ENCODE peak calls at places on chromosomes 4 and X, in four cellular contexts. Q is midbrain; T is CD4-positive, alpha-beta memory T cell; V is neuronal stem cell. A is an unnamed sample.

GRCh38 chr4:62023633-62024032 is 823.5 kb downstream of the ADGRL3 start:
- DNase-seq in Q (no peak), V (no peak), T (no peak), A (no peak)

GRCh38 chrX:153863251-153863991 is 22.6 kb downstream of the L1CAM start:
- DNase-seq in Q (no peak), T (no peak), V (no peak), A (no peak)

GRCh38 chr4:13881880-13882279 is 254.4 kb upstream of the BOD1L1 start:
- DNase-seq in T (no peak), V (no peak), Q (peak; percentile 7), A (no peak)

GRCh38 chr4:124753941-124754581 is 41.5 kb upstream of the ANKRD50 start:
- DNase-seq in V (no peak), Q (no peak), T (no peak), A (no peak)

GRCh38 chr4:7393491-7394183 is 41.1 kb downstream of the PSAPL1 start:
- DNase-seq in T (no peak), V (no peak), Q (no peak), A (no peak)

GRCh38 chr4:53805291-53805690 is 214.0 kb upstream of the LNX1 start:
- DNase-seq in T (no peak), Q (no peak), V (no peak), A (no peak)

GRCh38 chr4:6291784-6292297 is 22.2 kb downstream of the WFS1 start:
- DNase-seq in Q (no peak), T (no peak), V (no peak), A (no peak)

GRCh38 chr4:1204828-1205591 is 32.6 kb upstream of the SPON2 start:
- DNase-seq in Q (no peak), V (no peak), T (no peak), A (no peak)

GRCh38 chr4:150582881-150583286 is 933 bp downstream of the MAB21L2 start:
- DNase-seq in Q (no peak), V (peak; percentile 36), T (no peak), A (no peak)

GRCh38 chrX:24415921-24416320 is 49.2 kb upstream of the PDK3 start:
- DNase-seq in Q (no peak), T (no peak), V (no peak), A (no peak)

GRCh38 chr4:108774809-108775530 is 12.1 kb upstream of the ETNPPL start:
- DNase-seq in Q (peak; percentile 55), T (no peak), V (no peak), A (no peak)

GRCh38 chr4:30721353-30722091 is 1.4 kb downstream of the PCDH7 start:
- DNase-seq in T (no peak), V (peak; percentile 54), Q (no peak), A (no peak)

GRCh38 chr4:46506876-46507275 is 116.9 kb upstream of the GABRA2 start:
- DNase-seq in T (no peak), Q (no peak), V (no peak), A (no peak)

GRCh38 chrX:124328765-124329164 is 3.7 kb upstream of the TEX13D start:
- DNase-seq in T (no peak), V (no peak), Q (no peak), A (no peak)

GRCh38 chr4:86496094-86497060 is 97.7 kb upstream of the PTPN13 start:
- DNase-seq in T (peak; percentile 32), Q (peak; percentile 70), V (no peak), A (no peak)

GRCh38 chrX:19040373-19040772 is 56.5 kb upstream of the PHKA2 start:
- DNase-seq in T (no peak), Q (no peak), V (no peak), A (no peak)

GRCh38 chr4:176435891-176436499 is 116.2 kb downstream of the SPCS3 start:
- DNase-seq in Q (no peak), T (no peak), V (no peak), A (peak; percentile 49)

GRCh38 chr4:30720021-30720655 is at the start of gene PCDH7:
- DNase-seq in V (peak; percentile 54), Q (peak; percentile 61), T (no peak), A (no peak)

GRCh38 chrX:149032449-149032848 is 472.7 kb downstream of the IDS start:
- DNase-seq in T (no peak), Q (no peak), V (no peak), A (no peak)

GRCh38 chr4:151865327-151865726 is 104.5 kb upstream of the GATB start:
- DNase-seq in T (no peak), Q (peak; percentile 46), V (no peak), A (no peak)